ENCODE peak calls at places on chromosomes 12 and 14, in seven cellular contexts. G, F, D, Y, H, J and O are unnamed samples. For H3K27me3, the result is how much of the 10 kb centered on the place peaks cover.

GRCh38 chr14:74501135-74501614 is 7.6 kb downstream of the ISCA2 start:
- DNase-seq in G (peak), F (no peak), D (peak), Y (peak), H (no peak), J (peak), O (no peak)

GRCh38 chr12:124423683-124424515 is 129.0 kb downstream of the RFLNA start:
- DNase-seq in G (no peak), F (no peak), D (no peak), Y (no peak), H (no peak), J (no peak), O (no peak)

GRCh38 chr14:85817430-85817829 is 287.5 kb downstream of the FLRT2 start:
- DNase-seq in G (no peak), F (no peak), D (no peak), Y (no peak), H (no peak), J (no peak), O (no peak)

GRCh38 chr14:89228921-89229639 is 188.0 kb downstream of the FOXN3 start:
- DNase-seq in G (no peak), F (no peak), D (no peak), Y (no peak), H (no peak), J (no peak), O (no peak)

GRCh38 chr14:75769047-75769685 is 108.1 kb downstream of the TTLL5 start:
- DNase-seq in G (no peak), F (no peak), D (no peak), Y (no peak), H (peak), J (no peak), O (no peak)

GRCh38 chr14:28754209-28754985 is 12.2 kb upstream of the FOXG1 start:
- DNase-seq in G (peak), F (no peak), D (peak), Y (peak), H (peak), J (no peak), O (no peak)

GRCh38 chr14:103541944-103542544 is 13.0 kb downstream of the TRMT61A start:
- DNase-seq in G (no peak), F (no peak), D (no peak), Y (no peak), H (no peak), J (no peak), O (no peak)

GRCh38 chr12:94872671-94873367 is 130.7 kb downstream of the NDUFA12 start:
- DNase-seq in G (no peak), F (no peak), D (no peak), Y (peak), H (no peak), J (peak), O (no peak)

GRCh38 chr14:97458302-97459137 is 661.3 kb downstream of the VRK1 start:
- DNase-seq in G (no peak), F (no peak), D (no peak), Y (peak), H (no peak), J (peak), O (peak)

GRCh38 chr12:2408262-2408661 is 355.5 kb downstream of the CACNA1C start:
- DNase-seq in G (no peak), F (no peak), D (no peak), Y (no peak), H (no peak), J (no peak), O (no peak)

GRCh38 chr14:66117600-66117999 is 368.6 kb upstream of the CCDC196 start:
- DNase-seq in G (no peak), F (peak), D (no peak), Y (no peak), H (no peak), J (no peak), O (peak)

GRCh38 chr12:81800298-81801148 is 41.4 kb upstream of the PPFIA2 start:
- DNase-seq in G (no peak), F (no peak), D (no peak), Y (no peak), H (no peak), J (no peak), O (peak)

GRCh38 chr12:110872100-110872499 is 25.3 kb downstream of the CCDC63 start:
- DNase-seq in G (no peak), F (no peak), D (no peak), Y (no peak), H (no peak), J (no peak), O (no peak)

GRCh38 chr12:45634273-45634917 is 95.1 kb upstream of the ARID2 start:
- DNase-seq in G (no peak), F (no peak), D (no peak), Y (no peak), H (no peak), J (no peak), O (no peak)

GRCh38 chr12:132143328-132144071 is 619 bp downstream of the DDX51 start:
- DNase-seq in G (peak), F (no peak), D (no peak), Y (peak), H (no peak), J (no peak), O (no peak)

GRCh38 chr12:6963741-6964446 is 6.6 kb downstream of the PHB2 start:
- DNase-seq in G (no peak), F (no peak), D (no peak), Y (peak), H (no peak), J (no peak), O (no peak)

GRCh38 chr12:130955238-130955816 is 1.6 kb downstream of the ADGRD1 start:
- DNase-seq in G (no peak), F (no peak), D (no peak), Y (no peak), H (no peak), J (no peak), O (no peak)

GRCh38 chr12:8796831-8797626 is 25.4 kb upstream of the A2ML1 start:
- DNase-seq in G (no peak), F (no peak), D (no peak), Y (no peak), H (no peak), J (peak), O (no peak)

GRCh38 chr12:25859976-25860375 is 98.5 kb upstream of the RASSF8 start:
- DNase-seq in G (no peak), F (no peak), D (no peak), Y (no peak), H (no peak), J (no peak), O (no peak)

DNA sequence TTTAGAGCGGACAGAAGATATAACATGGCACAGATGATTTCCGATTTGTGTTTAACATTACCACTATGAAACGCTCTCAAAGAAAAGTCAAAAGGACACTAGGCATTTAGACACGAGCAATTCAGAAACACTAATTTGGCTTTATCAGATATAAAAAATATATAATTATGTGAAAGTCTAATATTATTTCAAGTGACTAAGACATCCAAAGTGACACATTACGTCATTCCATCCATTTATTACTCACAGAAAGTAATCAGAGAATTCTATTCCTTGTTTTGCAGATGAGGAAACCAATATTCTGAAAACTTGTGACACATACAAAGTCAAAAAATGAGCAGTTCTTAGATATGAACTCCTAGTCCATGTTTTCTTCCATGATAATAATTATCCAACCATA is 250.8 kb upstream of the USP15 start:
- DNase-seq in G (no peak), F (no peak), D (no peak), Y (no peak), H (no peak), J (no peak), O (no peak)
- H3K27me3 ChIP-seq in G (under half), F (under half), D (under half), Y (under half), H (under half), J (under half), O (under half)

GRCh38 chr14:56423591-56423991 is 156.0 kb upstream of the TMEM260 start:
- DNase-seq in G (no peak), F (no peak), D (no peak), Y (no peak), H (no peak), J (no peak), O (no peak)
- H3K9ac ChIP-seq in G (no peak), F (no peak), D (no peak), Y (no peak), H (no peak), J (no peak), O (no peak)

GRCh38 chr12:29519585-29520182 is 22.2 kb upstream of the OVCH1 start:
- DNase-seq in G (peak), F (peak), D (peak), Y (peak), H (no peak), J (no peak), O (peak)
- TF ChIP-seq YY1 in G (no peak), F (no peak), D (no peak), Y (no peak), H (no peak), J (no peak), O (no peak)

DNA sequence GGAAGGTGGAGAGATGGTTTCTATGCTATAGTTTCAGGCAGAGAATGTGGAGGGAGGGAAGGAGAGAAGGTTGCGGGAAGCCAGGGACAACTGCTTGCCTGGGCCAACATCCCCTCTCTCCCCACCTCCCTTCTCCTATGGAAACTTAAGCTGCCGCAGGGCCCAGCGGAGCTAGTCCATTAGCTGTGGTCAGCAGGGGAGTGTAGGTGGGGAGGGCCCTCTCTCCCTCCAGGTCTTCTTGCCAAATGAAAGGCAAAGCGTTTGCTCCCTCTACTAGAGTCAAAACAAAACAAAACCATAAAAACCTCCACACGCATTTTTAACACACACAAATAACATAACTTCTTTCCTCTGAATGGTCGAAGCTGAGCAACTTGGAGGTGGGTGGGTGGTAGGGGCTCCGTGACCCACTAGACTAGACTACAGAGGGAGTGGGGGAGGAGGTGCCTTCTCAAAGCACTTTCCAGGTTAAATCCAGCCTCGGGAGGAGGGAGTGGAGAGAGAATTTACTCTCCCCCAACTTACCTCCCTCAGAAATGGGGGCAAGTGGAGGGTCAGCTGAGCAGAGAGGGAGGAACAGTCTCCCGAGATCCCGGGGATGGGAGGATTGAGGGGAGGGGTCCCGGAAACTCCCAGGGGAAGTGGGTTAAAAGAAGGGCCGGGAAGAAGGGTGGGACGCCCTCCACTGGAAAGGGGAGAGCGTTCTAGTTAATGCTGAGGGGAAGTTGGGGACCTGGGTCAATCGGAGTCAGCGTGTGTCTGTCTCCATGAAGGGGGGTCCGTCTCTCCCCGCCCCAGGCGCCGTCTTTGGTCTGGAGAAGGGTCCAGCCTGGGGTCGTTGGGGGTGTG is 4.6 kb upstream of the CACNB3 start:
- DNase-seq in G (no peak), F (no peak), D (no peak), Y (no peak), H (no peak), J (peak), O (peak)
- H3K27me3 ChIP-seq in G (under half), F (under half), D (under half), Y (under half), H (under half), J (under half), O (under half)

GRCh38 chr12:47900101-47900479 is 4.7 kb downstream of the VDR start:
- DNase-seq in G (no peak), F (no peak), D (no peak), Y (no peak), H (no peak), J (no peak), O (no peak)
- H3K9ac ChIP-seq in G (no peak), F (no peak), D (no peak), Y (no peak), H (no peak), J (no peak), O (no peak)

DNA sequence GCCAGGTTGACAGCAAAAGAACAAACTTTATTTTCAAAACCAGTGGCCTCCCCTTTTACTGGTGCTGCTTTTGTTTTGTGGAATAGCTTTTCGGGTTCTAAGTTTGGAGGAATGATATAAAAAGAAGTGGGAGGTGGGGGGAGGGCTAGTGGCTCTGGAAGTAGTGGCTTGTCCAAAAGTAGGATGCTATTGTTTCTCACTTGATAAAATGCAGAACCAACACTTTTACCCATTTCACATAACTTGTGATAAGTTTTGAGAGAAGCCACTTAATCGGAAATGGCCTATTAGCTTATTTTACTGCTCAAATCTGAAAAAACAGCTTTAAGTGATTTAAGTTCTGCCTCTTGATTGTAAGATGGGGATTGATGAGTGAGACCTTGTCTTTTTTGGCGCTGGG is 953 bp downstream of the STK38L start:
- DNase-seq in G (no peak), F (no peak), D (no peak), Y (no peak), H (no peak), J (no peak), O (no peak)
- TF ChIP-seq YY1 in G (no peak), F (no peak), D (no peak), Y (no peak), H (no peak), J (no peak), O (no peak)

DNA sequence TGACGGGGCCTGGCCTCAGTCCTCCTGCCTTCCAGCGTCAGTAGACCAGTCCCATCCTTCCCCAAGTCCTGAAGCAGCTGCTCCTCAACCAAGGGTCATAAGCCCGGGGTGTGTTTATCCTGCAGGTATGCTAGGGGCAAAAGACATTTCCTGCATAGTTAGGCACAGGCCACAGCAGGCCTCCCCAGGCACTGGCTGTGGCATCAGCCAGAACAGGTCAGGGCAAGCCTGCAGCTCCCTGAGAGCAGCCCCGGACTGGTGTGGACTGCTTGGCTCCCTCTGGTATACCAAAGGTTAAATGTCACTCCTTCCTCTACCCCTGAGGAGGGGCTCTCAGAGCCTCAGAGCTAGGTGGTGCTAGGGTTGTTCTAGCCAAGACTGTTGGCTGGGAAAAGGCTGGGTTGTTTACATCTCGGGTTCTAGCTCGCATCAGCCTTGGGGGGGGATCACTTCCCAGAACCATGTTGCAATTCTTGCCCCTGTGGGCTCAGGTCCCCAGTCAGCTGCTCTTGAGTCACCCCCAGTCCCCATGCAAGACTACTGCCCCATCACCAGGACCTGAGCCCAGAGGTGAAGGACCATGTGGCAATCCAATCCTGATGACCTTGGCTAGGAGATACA is 2.9 kb downstream of the MMP14 start:
- DNase-seq in G (no peak), F (no peak), D (no peak), Y (no peak), H (no peak), J (no peak), O (no peak)
- H3K27me3 ChIP-seq in G (under half), F (under half), D (under half), Y (under half), H (under half), J (under half), O (under half)

GRCh38 chr12:89355243-89356068 is 3.2 kb upstream of the DUSP6 start:
- DNase-seq in G (no peak), F (no peak), D (peak), Y (peak), H (no peak), J (no peak), O (no peak)
- H3K9ac ChIP-seq in G (no peak), F (peak), D (peak), Y (peak), H (no peak), J (no peak), O (no peak)

GRCh38 chr12:19962192-19962591 is 406.1 kb upstream of the PDE3A start:
- DNase-seq in G (no peak), F (no peak), D (no peak), Y (no peak), H (no peak), J (no peak), O (no peak)
- TF ChIP-seq YY1 in G (no peak), F (no peak), D (no peak), Y (no peak), H (no peak), J (no peak), O (no peak)